ENCODE peak calls at places on chromosomes 3 and 15, in six cellular contexts. G is body of pancreas, M is ovary, D is breast epithelium, Q is A549, E is IMR-90. Z is an unnamed sample.
A peak's percentile ranks its signal among the peaks of the same experiment; 100 is the strongest.

GRCh38 chr3:54188176-54188791 is 65.9 kb downstream of the CACNA2D3 start:
- DNase-seq in G (peak; percentile 65), M (peak; percentile 60), D (no peak), Q (peak; percentile 22), E (peak; percentile 34), Z (peak; percentile 47)

GRCh38 chr3:177124882-177125281 is 72.4 kb downstream of the TBL1XR1 start:
- DNase-seq in G (no peak), M (no peak), D (no peak), Q (no peak), E (no peak), Z (no peak)

GRCh38 chr3:63934484-63934883 is 22.3 kb upstream of the SCAANT1 start:
- DNase-seq in G (no peak), M (no peak), D (no peak), Q (no peak), E (no peak), Z (no peak)

GRCh38 chr3:13504161-13504831 is 24.2 kb downstream of the HDAC11 start:
- DNase-seq in G (no peak), M (peak; percentile 23), D (no peak), Q (no peak), E (peak; percentile 13), Z (no peak)

GRCh38 chr3:74129056-74129455 is 485.4 kb downstream of the CNTN3 start:
- DNase-seq in G (no peak), M (no peak), D (no peak), Q (no peak), E (no peak), Z (no peak)

GRCh38 chr3:136819784-136820640 is 1.1 kb downstream of the SLC35G2 start:
- DNase-seq in G (peak; percentile 53), M (peak; percentile 37), D (no peak), Q (peak; percentile 17), E (peak; percentile 69), Z (peak; percentile 17)

GRCh38 chr3:133271491-133271890 is 128.4 kb upstream of the BFSP2 start:
- DNase-seq in G (no peak), M (no peak), D (no peak), Q (no peak), E (peak; percentile 71), Z (no peak)

GRCh38 chr3:152834354-152835310 is at the start of gene P2RY1:
- DNase-seq in G (peak; percentile 68), M (peak; percentile 79), D (no peak), Q (peak; percentile 51), E (peak; percentile 17), Z (no peak)

GRCh38 chr3:177478170-177478859 is 281.0 kb upstream of the TBL1XR1 start:
- DNase-seq in G (peak; percentile 79), M (no peak), D (peak; percentile 83), Q (peak; percentile 28), E (peak; percentile 100), Z (no peak)

DNA sequence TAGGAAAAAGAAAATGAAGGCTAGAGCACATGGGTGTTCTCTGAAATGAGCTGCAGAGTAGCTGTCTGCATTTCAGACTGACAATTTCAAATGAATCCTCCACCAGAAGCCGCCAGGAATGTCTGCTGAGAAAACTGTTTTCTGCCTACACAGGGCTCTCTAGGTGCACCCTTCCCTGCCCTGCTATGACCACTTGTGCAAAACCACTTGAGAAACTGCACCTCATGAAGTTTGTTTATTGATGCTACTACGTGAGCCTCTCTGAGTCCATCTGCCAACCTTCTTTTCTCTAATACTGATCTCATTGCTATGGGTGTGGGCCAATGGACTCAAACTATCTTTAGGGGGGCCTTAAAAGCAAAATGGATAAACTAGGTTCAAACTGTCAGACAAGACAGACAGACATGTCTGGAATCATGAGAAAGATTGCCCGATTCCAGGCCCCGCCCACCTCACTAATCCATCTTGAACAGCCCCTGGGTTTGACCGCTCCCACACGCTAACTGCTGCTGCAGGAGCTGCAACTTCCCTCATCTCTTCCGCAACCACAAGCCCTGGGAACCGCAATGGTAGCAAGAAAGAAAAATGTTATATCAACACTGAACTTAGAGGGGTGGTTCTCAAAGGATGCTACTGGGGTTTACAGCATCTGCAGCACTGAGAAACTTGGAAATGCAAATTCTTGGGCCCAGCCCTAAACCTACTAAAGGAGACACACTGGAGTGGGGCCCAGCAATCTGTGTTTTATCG is 9.0 kb upstream of the CD47 start:
- DNase-seq in G (no peak), M (no peak), D (no peak), Q (no peak), E (peak; percentile 6), Z (no peak)
- TF ChIP-seq POLR2A in G (no peak), M (no peak), D (no peak), Q (no peak), E (no peak), Z (no peak)

DNA sequence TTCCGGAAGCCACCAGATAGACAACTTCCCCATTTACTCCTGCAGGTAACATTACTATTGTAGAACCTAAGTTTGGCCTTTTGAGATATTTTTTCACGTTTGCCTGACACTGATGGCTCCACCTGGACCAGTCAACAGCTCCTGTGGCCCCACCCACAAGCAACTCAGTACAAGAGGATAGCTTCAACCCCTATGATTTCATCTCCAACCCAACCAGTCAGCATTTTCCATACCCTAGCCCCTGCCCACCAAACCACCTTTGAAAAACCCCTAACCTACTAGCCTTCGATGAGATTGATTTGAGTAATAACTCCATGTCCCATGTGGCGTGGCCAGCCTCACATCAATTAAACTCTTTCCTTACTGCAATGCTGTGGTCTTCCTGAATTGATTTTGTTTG is 950 bp upstream of the EHHADH start:
- DNase-seq in G (no peak), M (no peak), D (no peak), Q (no peak), E (no peak), Z (no peak)
- H3K4me3 ChIP-seq in G (no peak overlapping the region), M (no peak overlapping the region), D (no peak overlapping the region), Q (no peak overlapping the region), E (no peak overlapping the region), Z (no peak overlapping the region)

GRCh38 chr15:69298354-69298696 is 387 bp upstream of the PAQR5 start:
- DNase-seq in G (no peak), M (no peak), D (no peak), Q (no peak), E (no peak), Z (no peak)

GRCh38 chr15:69300129-69300588 is 1.4 kb downstream of the PAQR5 start:
- DNase-seq in G (peak; percentile 63), M (no peak), D (no peak), Q (no peak), E (no peak), Z (no peak)

GRCh38 chr15:69297642-69298353 is 914 bp upstream of the PAQR5 start:
- DNase-seq in G (no peak), M (no peak), D (no peak), Q (no peak), E (no peak), Z (no peak)

GRCh38 chr15:69299451-69300128 is 878 bp downstream of the PAQR5 start:
- DNase-seq in G (no peak), M (no peak), D (no peak), Q (peak; percentile 65), E (no peak), Z (no peak)

DNA sequence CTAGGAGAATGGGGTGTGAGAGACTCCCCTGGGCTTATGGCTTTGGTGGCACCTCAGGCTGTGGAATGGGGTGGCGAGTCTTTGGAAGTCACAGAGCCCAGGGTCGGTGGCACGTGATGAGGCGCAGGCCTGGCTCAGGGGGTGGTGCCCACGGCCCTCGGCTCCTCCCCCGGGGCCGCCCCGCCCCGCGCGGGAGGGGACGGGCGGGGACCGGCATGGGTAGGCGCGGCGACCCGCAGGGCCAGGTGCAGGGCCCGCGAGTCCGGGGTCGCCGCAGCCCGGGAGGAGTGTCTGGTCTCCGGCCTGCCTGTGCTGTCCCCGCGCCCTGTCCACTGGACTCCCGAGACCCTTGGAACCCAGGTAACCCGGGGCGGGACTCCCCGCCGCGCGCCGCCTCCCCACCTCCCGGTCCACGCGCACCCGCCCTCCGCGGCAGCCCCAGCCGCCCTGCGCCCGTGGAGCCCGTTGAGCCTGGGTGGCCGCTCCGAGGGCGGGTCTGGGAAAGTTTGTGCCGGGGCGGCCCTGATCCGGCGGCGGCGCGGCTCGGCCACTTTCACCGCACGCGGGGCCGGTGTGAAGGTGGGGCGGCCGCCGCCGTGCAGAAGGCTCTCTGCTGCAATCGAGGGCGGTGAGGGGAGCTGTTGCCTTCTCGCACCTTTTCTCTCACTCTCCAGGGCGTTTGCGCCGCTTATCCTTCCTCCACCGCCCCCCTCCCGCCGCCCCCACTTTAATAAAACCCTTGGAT is at the start of gene PAQR5:
- DNase-seq in G (peak; percentile 44), M (no peak), D (no peak), Q (peak; percentile 92), E (no peak), Z (no peak)
- TF ChIP-seq POLR2A in G (peak; percentile 19), M (no peak), D (no peak), Q (peak; percentile 64), E (no peak), Z (no peak)

DNA sequence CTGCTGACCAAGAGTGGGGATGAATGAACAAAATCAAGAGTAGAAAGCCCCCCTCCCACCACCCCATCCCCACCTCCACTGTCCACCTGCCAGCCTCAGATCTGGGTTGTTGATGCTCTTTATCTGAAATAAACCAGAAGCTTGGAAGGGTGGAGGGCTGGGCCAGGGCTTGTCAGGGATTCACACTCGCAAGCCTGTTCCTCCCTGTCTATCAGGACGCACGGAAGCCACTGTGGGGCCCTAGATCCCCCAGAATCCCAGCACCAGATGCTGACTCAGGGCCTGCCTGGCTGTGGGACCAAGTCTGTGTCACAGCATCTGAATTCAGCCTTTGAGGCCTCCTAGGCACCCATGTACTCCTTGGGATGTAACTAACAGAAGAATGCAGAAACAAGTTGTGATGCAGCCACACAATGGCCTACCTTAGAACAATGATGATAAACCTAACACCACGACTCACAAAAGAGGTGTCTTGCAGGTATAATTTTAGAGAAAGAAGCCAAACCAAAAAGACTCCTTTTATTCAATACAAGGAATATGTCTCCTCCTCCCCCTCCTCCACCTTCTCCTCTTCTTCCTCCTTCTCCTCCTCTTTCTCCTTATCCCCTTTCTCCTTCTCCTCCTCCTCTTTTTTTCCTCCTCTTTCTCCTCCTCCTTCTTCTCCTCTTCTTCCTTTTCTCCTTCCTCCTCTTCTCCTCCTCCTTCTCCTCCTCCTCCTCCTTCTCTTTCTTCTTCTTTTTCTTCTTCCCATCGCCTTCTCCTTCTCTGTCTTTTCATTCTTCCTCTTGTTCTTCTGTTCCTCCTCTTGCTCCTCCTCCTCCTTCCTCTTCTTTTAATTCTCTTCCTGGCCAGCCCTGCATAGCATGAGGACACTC is 234.7 kb downstream of the PLCL2 start:
- DNase-seq in G (no peak), M (no peak), D (no peak), Q (no peak), E (no peak), Z (no peak)
- H3K4me3 ChIP-seq in G (no peak overlapping the region), M (no peak overlapping the region), D (no peak overlapping the region), Q (no peak overlapping the region), E (no peak overlapping the region), Z (no peak overlapping the region)

GRCh38 chr15:43105778-43106485 is at the start of gene UBR1:
- DNase-seq in G (peak; percentile 92), M (peak; percentile 87), D (peak; percentile 80), Q (peak; percentile 64), E (peak; percentile 92), Z (peak; percentile 92)
- TF ChIP-seq POLR2A in G (peak; percentile 36), M (peak; percentile 54), D (peak; percentile 63), Q (peak; percentile 40), E (peak; percentile 54), Z (no peak)

GRCh38 chr15:57220220-57220619 is 156.1 kb upstream of the CGNL1 start:
- DNase-seq in G (no peak), M (no peak), D (no peak), Q (no peak), E (peak; percentile 85), Z (no peak)
- H3K4me3 ChIP-seq in G (no peak overlapping the region), M (no peak overlapping the region), D (no peak overlapping the region), Q (no peak overlapping the region), E (peak overlapping the region; percentile 79), Z (no peak overlapping the region)

DNA sequence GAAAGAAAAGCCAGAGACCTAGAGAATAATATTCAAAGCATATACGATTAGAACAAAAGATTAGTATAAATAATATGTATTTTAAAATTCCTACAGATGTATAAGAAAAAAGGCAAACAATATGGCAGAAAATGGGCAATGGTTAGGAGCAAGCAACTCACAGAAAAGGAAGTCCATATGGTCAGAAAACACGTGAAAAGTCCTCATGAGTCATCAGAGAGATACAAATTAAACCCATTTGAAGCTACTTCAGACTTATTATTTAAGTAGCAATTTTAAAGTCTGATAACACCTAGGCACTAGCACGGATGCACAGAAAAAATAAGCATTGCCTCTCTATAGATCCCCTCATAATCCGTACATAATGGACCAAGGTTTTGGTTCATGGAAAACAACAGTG is 25.6 kb downstream of the SLC7A14 start:
- DNase-seq in G (no peak), M (no peak), D (no peak), Q (no peak), E (no peak), Z (no peak)
- TF ChIP-seq POLR2A in G (no peak), M (no peak), D (no peak), Q (no peak), E (no peak), Z (no peak)

Z was measured in Peyer's patch.